ENCODE peak calls at places on chromosomes 6 and 20, in ten cellular contexts. One of them, this sample, is unnamed.

GRCh38 chr6:25907475-25908014 is 22.9 kb downstream of the SLC17A2 start:
- DNase-seq in adipocyte: no peak
- DNase-seq in CD8-positive, alpha-beta T cell: no peak
- DNase-seq in uterus: no peak
- DNase-seq in ovary: no peak
- DNase-seq in left lung: no peak
- DNase-seq in H9: no peak
- DNase-seq in GM23248: no peak
- DNase-seq in astrocyte: no peak
- DNase-seq in upper lobe of right lung: no peak
- DNase-seq in this sample: no peak

GRCh38 chr6:158158748-158159147 is 9.3 kb downstream of the SERAC1 start:
- DNase-seq in uterus: no peak
- DNase-seq in H9: no peak
- DNase-seq in left lung: no peak
- DNase-seq in adipocyte: no peak
- DNase-seq in GM23248: peak; percentile 60
- DNase-seq in ovary: no peak
- DNase-seq in CD8-positive, alpha-beta T cell: no peak
- DNase-seq in astrocyte: peak; percentile 27
- DNase-seq in upper lobe of right lung: no peak
- DNase-seq in this sample: no peak

GRCh38 chr6:151044465-151045441 is 179.3 kb downstream of the MTHFD1L start:
- DNase-seq in left lung: no peak
- DNase-seq in GM23248: no peak
- DNase-seq in ovary: peak; percentile 76
- DNase-seq in astrocyte: peak; percentile 91
- DNase-seq in upper lobe of right lung: peak; percentile 67
- DNase-seq in uterus: peak; percentile 73
- DNase-seq in CD8-positive, alpha-beta T cell: no peak
- DNase-seq in H9: no peak
- DNase-seq in adipocyte: peak; percentile 84
- DNase-seq in this sample: peak; percentile 87

GRCh38 chr20:45419188-45420091 is 3.5 kb downstream of the PIGT start:
- DNase-seq in GM23248: peak; percentile 98
- DNase-seq in uterus: peak; percentile 58
- DNase-seq in upper lobe of right lung: no peak
- DNase-seq in CD8-positive, alpha-beta T cell: no peak
- DNase-seq in astrocyte: peak; percentile 97
- DNase-seq in ovary: no peak
- DNase-seq in adipocyte: peak; percentile 64
- DNase-seq in left lung: no peak
- DNase-seq in H9: no peak
- DNase-seq in this sample: peak; percentile 80

GRCh38 chr6:70673601-70674000 is 5.9 kb downstream of the SMAP1 start:
- DNase-seq in left lung: no peak
- DNase-seq in adipocyte: peak; percentile 60
- DNase-seq in upper lobe of right lung: no peak
- DNase-seq in ovary: no peak
- DNase-seq in H9: no peak
- DNase-seq in astrocyte: peak; percentile 48
- DNase-seq in uterus: no peak
- DNase-seq in GM23248: peak; percentile 51
- DNase-seq in CD8-positive, alpha-beta T cell: no peak
- DNase-seq in this sample: no peak

GRCh38 chr6:36633915-36634314 is 39.8 kb downstream of the SRSF3 start:
- DNase-seq in CD8-positive, alpha-beta T cell: no peak
- DNase-seq in ovary: peak; percentile 72
- DNase-seq in upper lobe of right lung: peak; percentile 72
- DNase-seq in uterus: no peak
- DNase-seq in adipocyte: peak; percentile 91
- DNase-seq in H9: no peak
- DNase-seq in left lung: no peak
- DNase-seq in GM23248: peak; percentile 37
- DNase-seq in astrocyte: peak; percentile 89
- DNase-seq in this sample: peak; percentile 80

GRCh38 chr6:89690944-89691324 is 52.4 kb upstream of the LYRM2 start:
- DNase-seq in uterus: no peak
- DNase-seq in upper lobe of right lung: no peak
- DNase-seq in CD8-positive, alpha-beta T cell: no peak
- DNase-seq in GM23248: no peak
- DNase-seq in H9: peak; percentile 52
- DNase-seq in astrocyte: no peak
- DNase-seq in ovary: no peak
- DNase-seq in adipocyte: no peak
- DNase-seq in left lung: no peak
- DNase-seq in this sample: no peak

GRCh38 chr6:82129814-82130213 is 117.7 kb downstream of the IBTK start:
- DNase-seq in CD8-positive, alpha-beta T cell: no peak
- DNase-seq in H9: no peak
- DNase-seq in uterus: no peak
- DNase-seq in left lung: no peak
- DNase-seq in ovary: no peak
- DNase-seq in adipocyte: peak; percentile 41
- DNase-seq in upper lobe of right lung: no peak
- DNase-seq in astrocyte: no peak
- DNase-seq in GM23248: no peak
- DNase-seq in this sample: no peak

GRCh38 chr20:48750941-48751620 is 76.7 kb downstream of the PREX1 start:
- DNase-seq in astrocyte: peak; percentile 12
- DNase-seq in H9: peak; percentile 94
- DNase-seq in adipocyte: no peak
- DNase-seq in GM23248: no peak
- DNase-seq in left lung: peak; percentile 90
- DNase-seq in CD8-positive, alpha-beta T cell: peak; percentile 81
- DNase-seq in upper lobe of right lung: peak; percentile 80
- DNase-seq in uterus: no peak
- DNase-seq in ovary: no peak
- DNase-seq in this sample: peak; percentile 46

GRCh38 chr20:61766921-61767610 is 298.6 kb downstream of the TAF4 start:
- DNase-seq in GM23248: no peak
- DNase-seq in CD8-positive, alpha-beta T cell: no peak
- DNase-seq in ovary: no peak
- DNase-seq in uterus: no peak
- DNase-seq in astrocyte: no peak
- DNase-seq in upper lobe of right lung: no peak
- DNase-seq in left lung: peak; percentile 70
- DNase-seq in adipocyte: no peak
- DNase-seq in H9: no peak
- DNase-seq in this sample: no peak

GRCh38 chr20:61765871-61766654 is 299.6 kb downstream of the TAF4 start:
- DNase-seq in upper lobe of right lung: no peak
- DNase-seq in ovary: no peak
- DNase-seq in CD8-positive, alpha-beta T cell: no peak
- DNase-seq in astrocyte: no peak
- DNase-seq in H9: peak; percentile 75
- DNase-seq in left lung: peak; percentile 61
- DNase-seq in GM23248: no peak
- DNase-seq in uterus: no peak
- DNase-seq in adipocyte: no peak
- DNase-seq in this sample: no peak

GRCh38 chr20:61763740-61764400 is 301.8 kb downstream of the TAF4 start:
- DNase-seq in uterus: no peak
- DNase-seq in astrocyte: no peak
- DNase-seq in H9: no peak
- DNase-seq in adipocyte: no peak
- DNase-seq in GM23248: no peak
- DNase-seq in CD8-positive, alpha-beta T cell: no peak
- DNase-seq in left lung: peak; percentile 54
- DNase-seq in upper lobe of right lung: no peak
- DNase-seq in ovary: no peak
- DNase-seq in this sample: no peak

GRCh38 chr20:61764471-61765020 is 301.1 kb downstream of the TAF4 start:
- DNase-seq in upper lobe of right lung: no peak
- DNase-seq in ovary: no peak
- DNase-seq in H9: no peak
- DNase-seq in adipocyte: no peak
- DNase-seq in CD8-positive, alpha-beta T cell: no peak
- DNase-seq in uterus: no peak
- DNase-seq in GM23248: no peak
- DNase-seq in left lung: peak; percentile 41
- DNase-seq in astrocyte: no peak
- DNase-seq in this sample: no peak

GRCh38 chr20:61765081-61765870 is 300.4 kb downstream of the TAF4 start:
- DNase-seq in uterus: no peak
- DNase-seq in upper lobe of right lung: no peak
- DNase-seq in adipocyte: no peak
- DNase-seq in ovary: no peak
- DNase-seq in CD8-positive, alpha-beta T cell: no peak
- DNase-seq in H9: no peak
- DNase-seq in left lung: peak; percentile 46
- DNase-seq in astrocyte: no peak
- DNase-seq in GM23248: no peak
- DNase-seq in this sample: no peak
- H3K4me1 ChIP-seq in uterus: no peaks in the 10 kb centered on the region
- H3K4me1 ChIP-seq in upper lobe of right lung: no peaks in the 10 kb centered on the region
- H3K4me1 ChIP-seq in adipocyte: no peaks in the 10 kb centered on the region
- H3K4me1 ChIP-seq in ovary: no peaks in the 10 kb centered on the region
- H3K4me1 ChIP-seq in CD8-positive, alpha-beta T cell: no peaks in the 10 kb centered on the region
- H3K4me1 ChIP-seq in H9: no peaks in the 10 kb centered on the region
- H3K4me1 ChIP-seq in left lung: no peaks in the 10 kb centered on the region
- H3K4me1 ChIP-seq in astrocyte: no peaks in the 10 kb centered on the region
- H3K4me1 ChIP-seq in GM23248: no peaks in the 10 kb centered on the region
- H3K4me1 ChIP-seq in this sample: no peaks in the 10 kb centered on the region

GRCh38 chr20:60135276-60135675 is 177.1 kb downstream of the CDH26 start:
- DNase-seq in astrocyte: no peak
- DNase-seq in upper lobe of right lung: no peak
- DNase-seq in H9: no peak
- DNase-seq in adipocyte: no peak
- DNase-seq in left lung: no peak
- DNase-seq in CD8-positive, alpha-beta T cell: no peak
- DNase-seq in uterus: no peak
- DNase-seq in GM23248: no peak
- DNase-seq in ovary: no peak
- DNase-seq in this sample: no peak

GRCh38 chr20:60131375-60131774 is 173.2 kb downstream of the CDH26 start:
- DNase-seq in upper lobe of right lung: no peak
- DNase-seq in ovary: no peak
- DNase-seq in left lung: no peak
- DNase-seq in H9: no peak
- DNase-seq in adipocyte: no peak
- DNase-seq in GM23248: no peak
- DNase-seq in astrocyte: no peak
- DNase-seq in uterus: no peak
- DNase-seq in CD8-positive, alpha-beta T cell: no peak
- DNase-seq in this sample: no peak

GRCh38 chr20:60136640-60137411 is 178.6 kb downstream of the CDH26 start:
- DNase-seq in CD8-positive, alpha-beta T cell: no peak
- DNase-seq in astrocyte: no peak
- DNase-seq in H9: no peak
- DNase-seq in uterus: no peak
- DNase-seq in ovary: no peak
- DNase-seq in left lung: no peak
- DNase-seq in upper lobe of right lung: no peak
- DNase-seq in GM23248: no peak
- DNase-seq in adipocyte: no peak
- DNase-seq in this sample: no peak

GRCh38 chr20:60132827-60133549 is 174.8 kb downstream of the CDH26 start:
- DNase-seq in upper lobe of right lung: no peak
- DNase-seq in astrocyte: no peak
- DNase-seq in GM23248: no peak
- DNase-seq in left lung: no peak
- DNase-seq in adipocyte: no peak
- DNase-seq in H9: no peak
- DNase-seq in CD8-positive, alpha-beta T cell: no peak
- DNase-seq in ovary: no peak
- DNase-seq in uterus: no peak
- DNase-seq in this sample: no peak

DNA sequence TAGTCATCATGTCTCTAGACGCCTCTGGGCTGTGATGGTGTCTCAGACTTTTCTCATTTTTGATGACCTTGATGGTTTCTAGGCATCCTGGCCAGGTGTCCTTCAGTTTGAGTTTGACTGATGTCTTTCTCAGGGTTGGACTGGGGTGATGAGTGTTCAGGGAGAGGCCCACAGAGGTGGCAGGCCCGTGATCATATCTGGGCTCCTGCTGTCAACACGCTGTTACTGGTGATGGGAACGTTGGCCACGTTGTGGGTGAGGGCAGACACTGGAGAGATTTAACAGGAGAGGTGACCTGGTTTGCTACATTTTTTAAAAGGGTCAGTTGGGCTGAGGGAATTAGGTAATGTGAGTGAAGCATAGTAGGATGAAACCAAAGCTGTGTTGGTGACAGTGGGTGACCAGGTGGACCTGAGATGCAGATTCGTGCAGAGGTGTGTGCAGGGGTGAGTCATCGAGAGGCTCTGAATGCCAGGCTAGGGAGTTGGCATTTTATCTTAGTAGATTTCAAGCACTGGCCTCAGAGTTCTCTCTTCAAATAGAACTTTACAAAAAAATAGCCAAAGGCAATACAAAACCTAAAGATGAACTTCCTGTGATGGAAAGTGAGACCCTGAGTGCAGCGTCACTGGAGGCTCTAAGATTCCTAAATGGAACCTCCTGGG is 174.1 kb downstream of the CDH26 start:
- DNase-seq in CD8-positive, alpha-beta T cell: no peak
- DNase-seq in GM23248: no peak
- DNase-seq in upper lobe of right lung: no peak
- DNase-seq in left lung: no peak
- DNase-seq in astrocyte: no peak
- DNase-seq in ovary: no peak
- DNase-seq in adipocyte: no peak
- DNase-seq in uterus: no peak
- DNase-seq in H9: no peak
- DNase-seq in this sample: no peak
- H3K4me1 ChIP-seq in CD8-positive, alpha-beta T cell: no peaks in the 10 kb centered on the region
- H3K4me1 ChIP-seq in GM23248: no peaks in the 10 kb centered on the region
- H3K4me1 ChIP-seq in upper lobe of right lung: peaks cover 4% of the 10 kb centered on the region
- H3K4me1 ChIP-seq in left lung: peaks cover 29% of the 10 kb centered on the region
- H3K4me1 ChIP-seq in astrocyte: no peaks in the 10 kb centered on the region
- H3K4me1 ChIP-seq in ovary: no peaks in the 10 kb centered on the region
- H3K4me1 ChIP-seq in adipocyte: no peaks in the 10 kb centered on the region
- H3K4me1 ChIP-seq in uterus: no peaks in the 10 kb centered on the region
- H3K4me1 ChIP-seq in H9: no peaks in the 10 kb centered on the region
- H3K4me1 ChIP-seq in this sample: no peaks in the 10 kb centered on the region

DNA sequence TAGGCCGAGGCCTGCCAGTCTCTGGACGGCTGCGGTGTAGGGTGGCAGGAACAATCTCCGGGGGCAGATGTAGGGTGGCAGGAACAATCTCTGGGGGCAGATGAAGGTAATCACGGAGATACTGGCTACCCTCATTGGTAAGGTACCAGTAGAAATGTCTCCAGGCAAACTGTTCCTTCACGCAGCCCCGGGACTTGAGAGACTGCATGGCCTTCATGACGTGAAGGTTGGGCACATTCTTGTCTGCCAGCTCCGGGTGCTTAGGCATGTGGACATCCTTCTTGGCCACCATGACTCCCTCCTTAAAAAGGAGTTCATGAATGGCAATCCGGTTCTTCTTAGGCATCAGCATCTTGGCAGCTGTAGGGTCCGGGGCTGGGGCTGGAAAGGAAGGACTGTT is 6.1 kb downstream of the FAM110A start:
- DNase-seq in adipocyte: no peak
- DNase-seq in CD8-positive, alpha-beta T cell: no peak
- DNase-seq in astrocyte: no peak
- DNase-seq in ovary: no peak
- DNase-seq in left lung: no peak
- DNase-seq in upper lobe of right lung: no peak
- DNase-seq in uterus: no peak
- DNase-seq in GM23248: no peak
- DNase-seq in H9: no peak
- DNase-seq in this sample: no peak
- H3K4me1 ChIP-seq in adipocyte: peaks cover 4% of the 10 kb centered on the region
- H3K4me1 ChIP-seq in CD8-positive, alpha-beta T cell: peaks cover 39% of the 10 kb centered on the region
- H3K4me1 ChIP-seq in astrocyte: peaks cover 4% of the 10 kb centered on the region
- H3K4me1 ChIP-seq in ovary: peaks cover 8% of the 10 kb centered on the region
- H3K4me1 ChIP-seq in left lung: peaks cover 74% of the 10 kb centered on the region
- H3K4me1 ChIP-seq in upper lobe of right lung: peaks cover 31% of the 10 kb centered on the region
- H3K4me1 ChIP-seq in uterus: no peaks in the 10 kb centered on the region
- H3K4me1 ChIP-seq in GM23248: peaks cover 5% of the 10 kb centered on the region
- H3K4me1 ChIP-seq in H9: no peaks in the 10 kb centered on the region
- H3K4me1 ChIP-seq in this sample: peaks cover 25% of the 10 kb centered on the region

GRCh38 chr20:64006902-64007301 is 26.0 kb downstream of the PRPF6 start:
- DNase-seq in adipocyte: no peak
- DNase-seq in GM23248: no peak
- DNase-seq in H9: no peak
- DNase-seq in astrocyte: no peak
- DNase-seq in uterus: no peak
- DNase-seq in left lung: no peak
- DNase-seq in upper lobe of right lung: no peak
- DNase-seq in ovary: no peak
- DNase-seq in CD8-positive, alpha-beta T cell: no peak
- DNase-seq in this sample: no peak
- H3K4me1 ChIP-seq in adipocyte: peaks cover 10% of the 10 kb centered on the region
- H3K4me1 ChIP-seq in GM23248: no peaks in the 10 kb centered on the region
- H3K4me1 ChIP-seq in H9: no peaks in the 10 kb centered on the region
- H3K4me1 ChIP-seq in astrocyte: no peaks in the 10 kb centered on the region
- H3K4me1 ChIP-seq in uterus: no peaks in the 10 kb centered on the region
- H3K4me1 ChIP-seq in left lung: peaks cover 9% of the 10 kb centered on the region
- H3K4me1 ChIP-seq in upper lobe of right lung: peaks cover 4% of the 10 kb centered on the region
- H3K4me1 ChIP-seq in ovary: no peaks in the 10 kb centered on the region
- H3K4me1 ChIP-seq in CD8-positive, alpha-beta T cell: peaks cover 24% of the 10 kb centered on the region
- H3K4me1 ChIP-seq in this sample: no peaks in the 10 kb centered on the region